ENCODE peak calls at places on chromosomes 2 and 18, in six cellular contexts. U is fibroblast of mammary gland, E is cardiac fibroblast, Q is HFF-Myc, W is HepG2, V is pancreas. I is an unnamed sample.

GRCh38 chr2:212626371-212626918 is 87.8 kb upstream of the ERBB4 start:
- DNase-seq in W (no peak), Q (no peak), E (no peak), U (peak; percentile 2), V (no peak), I (no peak)

GRCh38 chr2:54386993-54387590 is 69.0 kb upstream of the SPTBN1 start:
- DNase-seq in U (peak; percentile 91), V (no peak), Q (no peak), W (no peak), E (peak; percentile 79), I (peak; percentile 35)

GRCh38 chr2:241002275-241003046 is 4.0 kb downstream of the SNED1 start:
- DNase-seq in U (no peak), V (peak; percentile 11), W (no peak), Q (no peak), E (no peak), I (no peak)

GRCh38 chr2:72198532-72199241 is 51.0 kb upstream of the CYP26B1 start:
- DNase-seq in V (no peak), Q (no peak), E (peak; percentile 77), U (peak; percentile 62), W (peak; percentile 34), I (peak; percentile 29)

GRCh38 chr2:134461511-134461910 is 207.6 kb downstream of the MGAT5 start:
- DNase-seq in U (no peak), Q (peak; percentile 17), W (no peak), V (no peak), E (no peak), I (no peak)

GRCh38 chr2:106977707-106978106 is 91.7 kb upstream of the ST6GAL2 start:
- DNase-seq in U (peak; percentile 66), W (no peak), Q (no peak), V (no peak), E (peak; percentile 67), I (no peak)

GRCh38 chr18:73826098-73826497 is 321.5 kb downstream of the FBXO15 start:
- DNase-seq in E (no peak), W (no peak), U (peak; percentile 62), V (no peak), Q (no peak), I (no peak)

GRCh38 chr2:234257859-234258561 is 207.5 kb downstream of the SPP2 start:
- DNase-seq in V (peak; percentile 66), E (peak; percentile 95), Q (peak; percentile 96), U (peak; percentile 98), W (peak; percentile 64), I (peak; percentile 95)

GRCh38 chr2:65357959-65358294 is 74.5 kb downstream of the SPRED2 start:
- DNase-seq in W (no peak), Q (no peak), V (no peak), E (no peak), U (no peak), I (no peak)

GRCh38 chr2:12416600-12416999 is 300.1 kb upstream of the TRIB2 start:
- DNase-seq in E (peak; percentile 42), Q (peak; percentile 37), V (peak; percentile 57), U (peak; percentile 75), W (peak; percentile 11), I (peak; percentile 32)

GRCh38 chr2:9030882-9031645 is 27.6 kb upstream of the MBOAT2 start:
- DNase-seq in Q (no peak), E (peak; percentile 66), W (no peak), V (no peak), U (peak; percentile 32), I (no peak)

GRCh38 chr2:161123531-161124030 is 36.6 kb upstream of the TANK start:
- DNase-seq in E (no peak), V (no peak), Q (no peak), W (no peak), U (no peak), I (no peak)

GRCh38 chr2:161124186-161124585 is 36.0 kb upstream of the TANK start:
- DNase-seq in E (no peak), Q (no peak), W (no peak), V (no peak), U (no peak), I (no peak)

GRCh38 chr2:161121622-161122021 is 38.6 kb upstream of the TANK start:
- DNase-seq in E (no peak), V (no peak), W (peak; percentile 39), U (no peak), Q (no peak), I (no peak)

GRCh38 chr2:161120775-161121174 is 39.5 kb upstream of the TANK start:
- DNase-seq in Q (no peak), U (no peak), E (no peak), W (no peak), V (no peak), I (no peak)

DNA sequence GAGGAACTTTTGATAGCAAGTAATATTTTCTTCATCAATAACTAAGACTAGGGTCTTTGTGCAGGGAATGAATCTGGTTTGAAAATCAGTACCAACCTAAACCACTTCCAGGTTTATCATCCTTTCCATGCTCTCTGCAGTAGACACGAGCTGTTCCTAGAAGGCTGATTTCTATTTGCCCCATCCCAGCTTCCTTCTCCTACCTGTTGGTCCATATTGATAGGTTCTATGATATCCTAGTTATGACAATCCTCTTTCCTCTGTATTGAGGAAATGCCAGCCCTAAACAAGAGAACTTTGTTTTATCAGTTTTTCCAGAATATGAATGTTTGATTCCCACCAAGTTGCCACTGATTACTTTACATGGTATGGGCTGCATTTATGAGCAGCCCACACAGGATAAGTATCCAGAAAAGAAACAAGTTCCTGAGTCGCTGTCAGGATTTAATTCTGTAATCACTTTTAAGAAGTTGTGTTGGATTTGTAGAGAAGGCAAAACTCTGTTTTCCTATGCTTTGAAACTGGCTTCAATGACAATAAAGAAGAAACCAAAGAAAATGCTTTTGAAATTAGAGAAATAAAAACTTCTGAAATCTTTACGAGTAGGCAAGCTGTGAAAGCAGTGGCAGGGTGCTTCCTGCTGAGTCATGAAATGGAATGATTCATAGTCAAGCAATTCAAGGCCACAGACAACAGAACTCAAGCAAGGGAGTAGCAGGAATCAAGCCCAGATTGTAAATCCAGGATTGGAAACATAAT is 37.3 kb upstream of the TANK start:
- DNase-seq in U (peak; percentile 92), W (peak; percentile 87), V (peak; percentile 53), Q (peak; percentile 91), E (peak; percentile 91), I (peak; percentile 84)
- H3K4me3 ChIP-seq in U (peak overlapping the region; percentile 31), W (no peak overlapping the region), V (no peak overlapping the region), Q (no peak overlapping the region), E (no peak overlapping the region), I (no peak overlapping the region)

DNA sequence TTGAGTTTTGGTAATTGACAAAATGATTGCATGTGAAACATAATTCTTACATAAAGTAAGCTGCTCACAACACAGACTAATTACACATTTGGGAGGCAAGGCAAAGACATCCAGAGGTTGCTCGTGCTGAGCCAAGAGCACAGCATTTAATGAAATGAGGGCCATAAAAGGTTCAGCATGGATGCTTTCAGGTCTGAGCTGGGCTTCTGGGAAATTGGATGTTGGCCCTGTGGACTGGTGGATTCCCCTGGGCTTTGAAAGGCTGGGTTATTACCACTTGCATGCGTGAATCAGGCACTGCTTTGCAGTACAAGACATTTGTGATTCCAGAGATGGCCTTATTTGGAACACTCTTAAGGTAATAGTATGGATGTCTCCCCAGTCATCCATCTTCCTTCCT is 533.5 kb upstream of the NRP2 start:
- DNase-seq in U (peak; percentile 15), V (no peak), W (no peak), E (no peak), Q (no peak), I (no peak)
- TF ChIP-seq CTCF in U (no peak), V (no peak), W (no peak), E (no peak), Q (no peak), I (no peak)

GRCh38 chr2:138510319-138510718 is 8.7 kb downstream of the SPOPL start:
- DNase-seq in Q (no peak), U (no peak), V (no peak), E (no peak), W (no peak), I (no peak)
- H3K4me3 ChIP-seq in Q (no peak overlapping the region), U (no peak overlapping the region), V (no peak overlapping the region), E (no peak overlapping the region), W (no peak overlapping the region), I (no peak overlapping the region)

DNA sequence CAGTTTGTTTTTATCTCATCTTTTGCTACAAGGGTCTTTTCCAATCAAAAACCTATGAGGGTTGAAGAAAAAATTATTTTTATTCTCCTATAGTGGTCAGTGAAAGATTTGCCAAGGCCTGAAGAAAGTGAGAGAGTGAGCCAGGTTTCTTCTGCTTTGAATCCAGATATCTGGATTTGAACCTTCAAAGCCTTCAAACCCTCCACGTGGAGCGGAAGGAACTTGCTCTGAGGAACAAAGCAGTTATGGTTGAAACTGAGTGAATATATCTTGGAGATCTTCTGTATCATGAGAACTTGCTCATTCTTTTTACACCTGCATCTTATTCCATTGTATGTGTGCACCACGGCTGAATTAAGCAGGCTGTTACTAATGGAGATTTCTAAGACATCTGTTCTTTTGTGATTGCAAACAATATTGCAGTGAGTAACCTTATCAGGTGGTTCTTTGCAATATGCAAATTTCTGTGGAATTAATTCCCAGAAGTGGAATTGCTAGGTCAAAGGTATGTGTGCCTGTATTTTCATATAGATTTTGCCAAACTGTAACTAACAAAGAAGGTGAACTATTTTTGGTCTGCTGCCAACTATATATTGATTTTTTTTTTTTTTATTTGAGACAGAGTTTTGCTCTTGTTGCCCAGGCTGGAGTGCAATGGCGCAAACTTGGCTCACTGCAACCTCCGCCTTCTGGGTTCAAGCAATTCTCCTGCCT is 147.9 kb downstream of the B3GNT2 start:
- DNase-seq in U (no peak), Q (no peak), W (no peak), V (no peak), E (no peak), I (no peak)
- TF ChIP-seq CTCF in U (no peak), Q (no peak), W (no peak), V (no peak), E (no peak), I (no peak)

GRCh38 chr2:26846881-26847662 is 860 bp upstream of the DPYSL5 start:
- DNase-seq in E (no peak), V (no peak), W (no peak), U (no peak), Q (no peak), I (no peak)
- H3K4me3 ChIP-seq in E (no peak overlapping the region), V (no peak overlapping the region), W (peak overlapping the region; percentile 57), U (no peak overlapping the region), Q (no peak overlapping the region), I (no peak overlapping the region)

DNA sequence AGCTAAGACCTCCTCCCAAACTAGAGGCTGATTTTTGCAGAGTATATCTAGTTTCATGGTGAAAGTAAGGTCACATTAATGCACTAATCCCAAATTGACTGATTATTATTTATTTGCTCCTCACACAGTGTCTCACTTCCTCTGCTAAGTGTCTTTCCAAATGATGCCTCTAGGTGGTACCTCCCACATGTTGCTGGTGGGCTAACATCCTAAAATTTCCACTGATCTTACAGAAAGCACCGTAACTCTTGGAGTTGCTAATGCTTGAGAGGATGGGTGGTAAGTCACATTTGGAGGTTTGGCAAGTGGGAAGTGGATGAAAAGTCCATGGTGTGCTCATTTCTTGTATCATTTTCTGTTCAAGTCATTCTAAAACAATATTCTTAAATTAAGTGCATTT is 428.7 kb upstream of the GYPC start:
- DNase-seq in E (no peak), W (no peak), V (no peak), U (no peak), Q (no peak), I (no peak)
- TF ChIP-seq CTCF in E (no peak), W (peak; percentile 17), V (no peak), U (no peak), Q (no peak), I (no peak)

GRCh38 chr2:108620656-108621055 is 86.4 kb downstream of the LIMS1 start:
- DNase-seq in U (no peak), W (no peak), E (no peak), V (no peak), Q (no peak), I (no peak)
- H3K4me3 ChIP-seq in U (no peak overlapping the region), W (no peak overlapping the region), E (no peak overlapping the region), V (no peak overlapping the region), Q (no peak overlapping the region), I (no peak overlapping the region)